ENCODE peak calls at places on chromosomes 7 and 10, in ten cellular contexts. C is GM20000; Y is T-cell; A is RKO; G is stimulated activated CD8-positive, alpha-beta memory T cell treated with anti-CD3 and anti-CD28 coated beads, Interleukin-4, amount 100 ng/mL, for 4 hours; I is CD4-positive, CD25-positive, alpha-beta regulatory T cell; F is skeletal muscle cell; N is astrocyte of the hippocampus; L is psoas muscle; K is HCT116. S is an unnamed sample.
A peak's percentile ranks its signal among the peaks of the same experiment; 100 is the strongest.

GRCh38 chr7:25864511-25864910 is 287.5 kb upstream of the NFE2L3 start:
- DNase-seq in C (no peak), Y (no peak), A (no peak), G (no peak), I (no peak), F (no peak), N (no peak), L (no peak), K (no peak), S (no peak)

GRCh38 chr10:110918633-110919348 is at the start of gene BBIP1:
- DNase-seq in C (peak; percentile 95), Y (no peak), A (peak; percentile 100), G (no peak), I (peak; percentile 92), F (peak; percentile 100), N (peak; percentile 100), L (peak; percentile 95), K (peak; percentile 100), S (peak; percentile 100)

GRCh38 chr10:59872892-59873463 is 33.4 kb downstream of the CCDC6 start:
- DNase-seq in C (no peak), Y (no peak), A (no peak), G (no peak), I (no peak), F (peak; percentile 85), N (peak; percentile 88), L (peak; percentile 19), K (no peak), S (no peak)

GRCh38 chr10:72244573-72245038 is 28.5 kb upstream of the ASCC1 start:
- DNase-seq in C (no peak), Y (no peak), A (no peak), G (no peak), I (no peak), F (no peak), N (no peak), L (no peak), K (no peak), S (no peak)

GRCh38 chr10:131025333-131025732 is 286.2 kb downstream of the TCERG1L start:
- DNase-seq in C (no peak), Y (no peak), A (no peak), G (no peak), I (no peak), F (no peak), N (no peak), L (no peak), K (no peak), S (no peak)

GRCh38 chr7:127514499-127514898 is 70.9 kb downstream of the GCC1 start:
- DNase-seq in C (peak; percentile 13), Y (no peak), A (peak; percentile 81), G (no peak), I (peak; percentile 56), F (peak; percentile 10), N (peak; percentile 40), L (no peak), K (peak; percentile 29), S (peak; percentile 67)

GRCh38 chr10:97515260-97515978 is 16.7 kb downstream of the UBTD1 start:
- DNase-seq in C (no peak), Y (no peak), A (no peak), G (no peak), I (no peak), F (no peak), N (no peak), L (no peak), K (no peak), S (peak; percentile 73)

GRCh38 chr10:6182454-6183098 is 20.2 kb upstream of the PFKFB3 start:
- DNase-seq in C (no peak), Y (no peak), A (no peak), G (no peak), I (no peak), F (no peak), N (no peak), L (peak; percentile 58), K (no peak), S (no peak)

GRCh38 chr10:130740166-130740565 is 571.4 kb downstream of the TCERG1L start:
- DNase-seq in C (no peak), Y (no peak), A (no peak), G (no peak), I (no peak), F (no peak), N (no peak), L (no peak), K (no peak), S (no peak)

GRCh38 chr7:25847331-25848070 is 304.5 kb upstream of the NFE2L3 start:
- DNase-seq in C (no peak), Y (no peak), A (no peak), G (no peak), I (no peak), F (no peak), N (peak; percentile 83), L (no peak), K (no peak), S (peak; percentile 81)

GRCh38 chr10:122655524-122656307 is 43.9 kb downstream of the C10orf120 start:
- DNase-seq in C (no peak), Y (no peak), A (no peak), G (no peak), I (no peak), F (no peak), N (no peak), L (no peak), K (no peak), S (no peak)

GRCh38 chr10:87092861-87093460 is 1.7 kb downstream of the GLUD1 start:
- DNase-seq in C (peak; percentile 39), Y (no peak), A (peak; percentile 77), G (no peak), I (peak; percentile 44), F (no peak), N (peak; percentile 57), L (no peak), K (no peak), S (peak; percentile 61)

GRCh38 chr10:29163746-29164145 is 125.1 kb upstream of the LYZL1 start:
- DNase-seq in C (no peak), Y (no peak), A (no peak), G (no peak), I (no peak), F (no peak), N (peak; percentile 44), L (no peak), K (no peak), S (no peak)

GRCh38 chr7:101906291-101907260 is 89.2 kb downstream of the CUX1 start:
- DNase-seq in C (no peak), Y (no peak), A (no peak), G (no peak), I (no peak), F (no peak), N (no peak), L (no peak), K (no peak), S (no peak)